ENCODE peak calls at places on chromosomes 12 and 14, in eight cellular contexts. Z is HEK293T, X is A549, G is neural crest cell, A is NAMALWA, P is mucosa of gallbladder, L is right cardiac atrium, J is NCI-H1092. V is an unnamed sample.

GRCh38 chr12:118680361-118680963 is 300.9 kb upstream of the SRRM4 start:
- DNase-seq in Z (no peak), X (peak), G (peak), A (no peak), P (peak), L (no peak), J (no peak), V (peak)

GRCh38 chr14:101200650-101201516 is 297.4 kb upstream of the RTL1 start:
- DNase-seq in Z (no peak), X (no peak), G (no peak), A (no peak), P (no peak), L (no peak), J (no peak), V (peak)

GRCh38 chr12:4603946-4604345 is 41.9 kb downstream of the DYRK4 start:
- DNase-seq in Z (no peak), X (no peak), G (no peak), A (no peak), P (no peak), L (no peak), J (no peak), V (no peak)

GRCh38 chr12:13208533-13209278 is 12.2 kb downstream of the EMP1 start:
- DNase-seq in Z (no peak), X (peak), G (no peak), A (peak), P (no peak), L (no peak), J (peak), V (no peak)

GRCh38 chr12:79634957-79635471 is 55.8 kb downstream of the PAWR start:
- DNase-seq in Z (no peak), X (no peak), G (no peak), A (no peak), P (no peak), L (no peak), J (no peak), V (peak)

GRCh38 chr14:24911324-24912095 is 138.4 kb downstream of the STXBP6 start:
- DNase-seq in Z (no peak), X (peak), G (no peak), A (peak), P (peak), L (no peak), J (no peak), V (peak)

GRCh38 chr14:31921741-31922140 is 155.4 kb upstream of the ARHGAP5 start:
- DNase-seq in Z (no peak), X (no peak), G (no peak), A (no peak), P (no peak), L (no peak), J (no peak), V (no peak)

GRCh38 chr14:24051162-24051788 is 534 bp upstream of the CARMIL3 start:
- DNase-seq in Z (no peak), X (no peak), G (peak), A (no peak), P (no peak), L (no peak), J (no peak), V (no peak)

GRCh38 chr12:2284857-2285256 is 232.1 kb downstream of the CACNA1C start:
- DNase-seq in Z (peak), X (peak), G (peak), A (peak), P (peak), L (peak), J (peak), V (peak)

GRCh38 chr14:20278414-20278813 is 27.3 kb downstream of the TTC5 start:
- DNase-seq in Z (no peak), X (no peak), G (no peak), A (no peak), P (no peak), L (no peak), J (no peak), V (no peak)

GRCh38 chr12:93698307-93699092 is 21.3 kb downstream of the CRADD start:
- DNase-seq in Z (no peak), X (no peak), G (no peak), A (peak), P (no peak), L (no peak), J (no peak), V (no peak)

GRCh38 chr14:64303471-64303917 is 9.3 kb upstream of the ESR2 start:
- DNase-seq in Z (peak), X (peak), G (no peak), A (peak), P (no peak), L (no peak), J (peak), V (no peak)

GRCh38 chr12:45660330-45660729 is 69.2 kb upstream of the ARID2 start:
- DNase-seq in Z (no peak), X (peak), G (no peak), A (no peak), P (no peak), L (no peak), J (no peak), V (peak)

GRCh38 chr12:83997425-83997824 is 915.2 kb downstream of the SLC6A15 start:
- DNase-seq in Z (no peak), X (no peak), G (no peak), A (no peak), P (no peak), L (no peak), J (no peak), V (no peak)

GRCh38 chr12:62335057-62335456 is 74.9 kb downstream of the USP15 start:
- DNase-seq in Z (no peak), X (no peak), G (no peak), A (no peak), P (no peak), L (no peak), J (no peak), V (no peak)

GRCh38 chr14:73752297-73752992 is 38.3 kb upstream of the PNMA1 start:
- DNase-seq in Z (no peak), X (peak), G (no peak), A (no peak), P (peak), L (peak), J (peak), V (peak)

GRCh38 chr14:92495041-92495440 is 18.5 kb upstream of the RIN3 start:
- DNase-seq in Z (no peak), X (peak), G (no peak), A (no peak), P (no peak), L (no peak), J (no peak), V (no peak)

GRCh38 chr12:96720363-96720705 is 186.7 kb upstream of the NEDD1 start:
- DNase-seq in Z (peak), X (peak), G (no peak), A (no peak), P (no peak), L (no peak), J (no peak), V (peak)

GRCh38 chr14:99579903-99580570 is 24.0 kb downstream of the CCDC85C start:
- DNase-seq in Z (no peak), X (peak), G (no peak), A (peak), P (no peak), L (no peak), J (no peak), V (peak)

GRCh38 chr14:92573761-92574498 is 60.3 kb downstream of the RIN3 start:
- DNase-seq in Z (no peak), X (no peak), G (no peak), A (no peak), P (no peak), L (no peak), J (no peak), V (no peak)

GRCh38 chr14:88995437-88996198 is 171.2 kb downstream of the TTC8 start:
- DNase-seq in Z (no peak), X (peak), G (no peak), A (no peak), P (no peak), L (no peak), J (no peak), V (peak)

GRCh38 chr14:100524933-100525243 is 62.3 kb downstream of the BEGAIN start:
- DNase-seq in Z (no peak), X (peak), G (peak), A (peak), P (peak), L (peak), J (no peak), V (no peak)

GRCh38 chr12:57759360-57759980 is 4.6 kb downstream of the MARCHF9 start:
- DNase-seq in Z (no peak), X (peak), G (no peak), A (peak), P (no peak), L (no peak), J (no peak), V (no peak)

GRCh38 chr12:48235796-48236333 is 32.8 kb upstream of the OR10AD1 start:
- DNase-seq in Z (no peak), X (no peak), G (no peak), A (no peak), P (no peak), L (no peak), J (no peak), V (no peak)

GRCh38 chr12:106309671-106310313 is 7.3 kb downstream of the TCP11L2 start:
- DNase-seq in Z (no peak), X (no peak), G (no peak), A (no peak), P (no peak), L (no peak), J (no peak), V (no peak)

GRCh38 chr14:98227000-98227726 is 1044.8 kb downstream of the BCL11B start:
- DNase-seq in Z (no peak), X (no peak), G (no peak), A (no peak), P (no peak), L (no peak), J (no peak), V (no peak)

GRCh38 chr12:23757541-23757962 is 191.9 kb downstream of the SOX5 start:
- DNase-seq in Z (no peak), X (no peak), G (no peak), A (no peak), P (no peak), L (no peak), J (no peak), V (no peak)

GRCh38 chr12:48285751-48286650 is 64.7 kb downstream of the ZNF641 start:
- DNase-seq in Z (no peak), X (no peak), G (no peak), A (peak), P (no peak), L (no peak), J (no peak), V (no peak)

GRCh38 chr14:71050227-71050823 is 143.1 kb downstream of the PCNX1 start:
- DNase-seq in Z (no peak), X (peak), G (no peak), A (peak), P (no peak), L (no peak), J (no peak), V (no peak)

GRCh38 chr12:70719084-70719483 is 81.9 kb upstream of the PTPRB start:
- DNase-seq in Z (no peak), X (no peak), G (no peak), A (no peak), P (no peak), L (no peak), J (no peak), V (no peak)

GRCh38 chr14:58296731-58297130 is 1.6 kb upstream of the ARID4A start:
- DNase-seq in Z (no peak), X (no peak), G (no peak), A (peak), P (no peak), L (no peak), J (no peak), V (no peak)

GRCh38 chr12:52147367-52147972 is 44.3 kb downstream of the KRT80 start:
- DNase-seq in Z (no peak), X (peak), G (no peak), A (no peak), P (peak), L (peak), J (no peak), V (peak)

GRCh38 chr12:100434177-100434576 is 39.5 kb upstream of the NR1H4 start:
- DNase-seq in Z (no peak), X (no peak), G (no peak), A (no peak), P (no peak), L (no peak), J (no peak), V (no peak)

GRCh38 chr14:50977863-50978520 is 33.7 kb upstream of the PYGL start:
- DNase-seq in Z (no peak), X (no peak), G (no peak), A (peak), P (no peak), L (no peak), J (no peak), V (no peak)

GRCh38 chr12:68406134-68406576 is 74.0 kb upstream of the MDM1 start:
- DNase-seq in Z (peak), X (peak), G (no peak), A (no peak), P (peak), L (peak), J (no peak), V (peak)

GRCh38 chr14:90820958-90821357 is 4.7 kb upstream of the TTC7B start:
- DNase-seq in Z (no peak), X (no peak), G (no peak), A (peak), P (no peak), L (no peak), J (no peak), V (peak)

V was measured in MG63.